ENCODE peak calls at places on chromosomes 4 and X, in nine cellular contexts. B, U, J, Q, W, I, Y, D and V are unnamed samples.

GRCh38 chrX:10414872-10415703 is 205.3 kb downstream of the MID1 start:
- DNase-seq in B (no peak), U (no peak), J (no peak), Q (no peak), W (no peak), I (no peak), Y (no peak), D (no peak), V (no peak)

GRCh38 chrX:109826954-109827708 is 94.1 kb upstream of the ACSL4 start:
- DNase-seq in B (no peak), U (peak), J (no peak), Q (peak), W (no peak), I (no peak), Y (peak), D (no peak), V (no peak)

GRCh38 chr4:150219841-150220240 is 141.6 kb downstream of the DCLK2 start:
- DNase-seq in B (no peak), U (no peak), J (no peak), Q (peak), W (no peak), I (no peak), Y (no peak), D (no peak), V (no peak)

GRCh38 chr4:149997881-149998421 is 80.3 kb upstream of the DCLK2 start:
- DNase-seq in B (no peak), U (no peak), J (peak), Q (no peak), W (no peak), I (no peak), Y (peak), D (no peak), V (no peak)

GRCh38 chrX:35665311-35665710 is 132.8 kb upstream of the MAGEB16 start:
- DNase-seq in B (no peak), U (no peak), J (no peak), Q (no peak), W (no peak), I (no peak), Y (no peak), D (no peak), V (no peak)

GRCh38 chr4:98945297-98945850 is 16.4 kb upstream of the EIF4E start:
- DNase-seq in B (no peak), U (no peak), J (no peak), Q (peak), W (no peak), I (no peak), Y (no peak), D (no peak), V (no peak)

GRCh38 chr4:152970102-152970820 is 34.1 kb downstream of the FHDC1 start:
- DNase-seq in B (no peak), U (no peak), J (no peak), Q (no peak), W (no peak), I (no peak), Y (no peak), D (no peak), V (no peak)

GRCh38 chr4:94678896-94679295 is 78.9 kb upstream of the BMPR1B start:
- DNase-seq in B (no peak), U (no peak), J (no peak), Q (no peak), W (no peak), I (no peak), Y (no peak), D (no peak), V (no peak)

GRCh38 chr4:8370835-8371234 is 69.7 kb downstream of the ACOX3 start:
- DNase-seq in B (no peak), U (no peak), J (no peak), Q (no peak), W (no peak), I (peak), Y (no peak), D (no peak), V (peak)

GRCh38 chr4:108398326-108398725 is 222.1 kb upstream of the RPL34 start:
- DNase-seq in B (no peak), U (no peak), J (no peak), Q (no peak), W (no peak), I (no peak), Y (no peak), D (no peak), V (no peak)

GRCh38 chr4:107913283-107913899 is 18.0 kb upstream of the CYP2U1 start:
- DNase-seq in B (peak), U (peak), J (peak), Q (peak), W (peak), I (no peak), Y (peak), D (no peak), V (no peak)

GRCh38 chr4:122119739-122120138 is 32.4 kb upstream of the BLTP1 start:
- DNase-seq in B (no peak), U (no peak), J (no peak), Q (no peak), W (no peak), I (no peak), Y (no peak), D (no peak), V (no peak)

DNA sequence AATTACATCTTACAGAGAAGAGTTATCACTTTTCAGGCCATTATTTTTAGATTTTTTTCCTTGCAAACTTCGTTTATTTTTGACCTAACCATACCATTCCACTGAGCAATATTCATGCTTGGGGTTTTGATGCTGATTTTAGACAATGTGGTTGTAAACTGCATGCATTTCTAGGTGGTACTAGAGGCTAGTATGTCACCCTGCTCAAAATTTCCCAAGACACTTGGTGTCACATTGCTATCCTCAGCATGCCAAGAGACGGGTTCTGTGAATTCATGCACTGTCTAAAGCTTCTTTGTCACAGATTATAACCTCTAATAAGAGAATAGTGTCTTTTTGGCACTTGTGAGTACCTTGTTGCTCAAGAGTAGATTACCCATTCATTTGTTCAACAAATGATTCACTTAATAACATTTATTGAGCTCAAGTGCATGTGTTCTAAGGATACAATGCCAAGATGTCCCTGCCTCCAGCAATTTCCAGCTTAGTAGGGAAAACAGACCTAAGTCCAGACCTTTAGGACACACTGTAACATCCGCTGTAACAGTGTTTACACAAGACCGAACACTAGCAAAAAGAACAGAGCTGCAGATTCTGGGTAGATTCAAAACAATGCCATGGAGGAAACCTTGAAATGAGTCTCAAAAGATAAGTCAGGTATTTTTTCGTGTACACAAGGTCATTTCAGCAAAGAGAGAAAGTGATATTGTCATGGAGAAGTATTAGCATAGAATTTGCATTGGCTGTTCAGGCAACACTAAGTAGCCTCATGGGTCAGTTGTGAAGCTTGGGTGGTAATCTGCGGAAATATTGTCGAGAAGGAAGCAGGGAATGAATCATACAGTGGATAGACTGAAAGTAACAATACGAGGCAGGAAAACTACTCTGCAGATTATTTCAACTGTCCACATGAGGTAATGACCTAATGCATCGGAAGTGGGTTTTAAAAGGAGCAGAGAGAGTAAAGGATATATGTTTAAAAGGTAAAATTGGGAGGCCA is 515.1 kb upstream of the ZFP42 start:
- DNase-seq in B (no peak), U (no peak), J (no peak), Q (no peak), W (no peak), I (no peak), Y (no peak), D (no peak), V (no peak)
- H3K4me3 ChIP-seq in B (no peak), U (no peak), J (no peak), Q (no peak), W (no peak), I (no peak), Y (no peak), D (no peak), V (no peak)

GRCh38 chrX:103017542-103017941 is 46.4 kb downstream of the BEX1 start:
- DNase-seq in B (no peak), U (peak), J (no peak), Q (no peak), W (no peak), I (no peak), Y (no peak), D (no peak), V (no peak)
- TF ChIP-seq CTCF in B (no peak), U (peak), J (no peak), Q (no peak), W (no peak), I (no peak), Y (no peak), D (no peak), V (no peak)

DNA sequence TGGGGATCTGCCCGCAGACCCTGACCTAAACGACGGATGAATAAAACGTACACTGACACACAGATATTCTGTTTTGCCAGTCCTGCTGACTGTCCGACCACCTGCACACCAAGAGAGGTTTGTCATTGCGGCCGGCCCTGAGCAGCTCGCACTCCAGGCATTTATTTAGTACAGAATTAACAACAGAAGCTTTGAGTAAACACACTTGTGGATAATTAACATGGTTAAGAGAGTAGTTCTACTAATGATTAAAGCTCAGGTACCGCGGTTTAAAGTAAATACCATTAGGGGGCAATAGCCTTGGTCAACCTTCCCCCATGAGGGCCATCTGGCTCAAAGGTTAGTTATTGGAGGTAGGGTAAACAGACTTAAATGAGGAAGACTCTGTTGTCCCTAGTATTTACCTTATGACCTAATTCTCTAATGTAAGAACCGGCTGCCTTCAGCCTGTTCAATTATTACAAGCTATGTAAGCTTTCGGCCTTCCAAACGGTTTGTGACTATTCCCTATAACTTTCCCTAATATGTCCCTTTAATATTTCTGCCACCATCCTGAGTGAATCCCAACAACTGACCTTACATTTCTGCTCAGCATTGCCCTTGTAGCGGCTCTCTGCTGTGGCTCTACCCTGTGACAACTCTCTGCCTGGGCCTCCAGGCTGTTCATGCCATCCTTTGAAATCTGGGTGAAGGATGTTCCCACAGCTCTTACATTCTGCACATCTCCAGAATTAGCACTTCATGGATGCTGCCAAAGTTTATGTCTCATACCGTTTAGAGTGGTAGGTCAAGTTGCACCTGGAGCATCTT is 46.9 kb upstream of the SYTL5 start:
- DNase-seq in B (no peak), U (peak), J (no peak), Q (no peak), W (no peak), I (peak), Y (no peak), D (no peak), V (no peak)
- H3K4me3 ChIP-seq in B (no peak), U (no peak), J (no peak), Q (no peak), W (no peak), I (no peak), Y (no peak), D (no peak), V (no peak)

GRCh38 chrX:111447298-111447697 is 35.3 kb upstream of the DCX start:
- DNase-seq in B (peak), U (peak), J (no peak), Q (no peak), W (peak), I (no peak), Y (no peak), D (no peak), V (no peak)

GRCh38 chrX:111442791-111443190 is 30.8 kb upstream of the DCX start:
- DNase-seq in B (no peak), U (no peak), J (no peak), Q (no peak), W (no peak), I (no peak), Y (no peak), D (no peak), V (no peak)

GRCh38 chrX:111444881-111445280 is 32.9 kb upstream of the DCX start:
- DNase-seq in B (no peak), U (peak), J (no peak), Q (no peak), W (no peak), I (no peak), Y (no peak), D (no peak), V (no peak)

DNA sequence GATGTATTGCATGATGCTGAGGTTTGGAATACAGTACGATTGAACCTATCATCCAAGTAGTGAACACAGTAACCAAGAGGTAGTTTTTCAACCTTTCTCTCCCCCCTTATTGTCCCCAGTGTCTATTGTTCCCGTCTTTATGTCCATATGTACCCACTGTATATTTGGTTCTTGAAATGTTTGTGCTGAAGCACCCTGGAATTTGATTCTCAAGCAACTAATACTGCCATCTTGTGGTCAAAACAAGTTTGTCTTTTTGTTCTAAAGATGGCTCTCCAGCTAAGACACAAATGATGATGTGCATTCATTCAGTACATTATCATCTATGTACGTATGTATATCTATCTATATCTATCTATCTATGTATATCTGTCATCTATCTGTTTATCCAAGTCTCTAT is 33.5 kb upstream of the DCX start:
- DNase-seq in B (no peak), U (peak), J (no peak), Q (peak), W (peak), I (no peak), Y (peak), D (no peak), V (no peak)
- TF ChIP-seq CTCF in B (peak), U (peak), J (peak), Q (peak), W (peak), I (peak), Y (peak), D (peak), V (peak)

GRCh38 chr4:987689-988513 is 1.1 kb downstream of the IDUA start:
- DNase-seq in B (no peak), U (no peak), J (no peak), Q (no peak), W (peak), I (peak), Y (no peak), D (no peak), V (no peak)
- H3K4me3 ChIP-seq in B (peak), U (peak), J (no peak), Q (peak), W (peak), I (no peak), Y (peak), D (peak), V (peak)